ENCODE peak calls at places on chromosome 2, in four cellular contexts. W, I, A and Y are unnamed samples. For H3K9me3, the result is how much of the 10 kb centered on the place peaks cover.

GRCh38 chr2:159684796-159685195 is 27.5 kb upstream of the MARCHF7 start:
- DNase-seq in W (peak), I (no peak), A (no peak), Y (no peak)

GRCh38 chr2:74291217-74291551 is 52.0 kb downstream of the SLC4A5 start:
- DNase-seq in W (no peak), I (no peak), A (no peak), Y (no peak)

GRCh38 chr2:100878000-100878786 is 58.3 kb downstream of the NPAS2 start:
- DNase-seq in W (peak), I (peak), A (no peak), Y (peak)

GRCh38 chr2:13260401-13260800 is 543.7 kb downstream of the TRIB2 start:
- DNase-seq in W (no peak), I (no peak), A (no peak), Y (no peak)

GRCh38 chr2:172623249-172623965 is 67.5 kb downstream of the PDK1 start:
- DNase-seq in W (peak), I (no peak), A (no peak), Y (no peak)

GRCh38 chr2:195656131-195656858 is 731 bp upstream of the SLC39A10 start:
- DNase-seq in W (no peak), I (no peak), A (no peak), Y (no peak)

GRCh38 chr2:101546376-101547058 is 71.6 kb upstream of the RFX8 start:
- DNase-seq in W (peak), I (no peak), A (no peak), Y (no peak)

GRCh38 chr2:118185210-118186109 is 97.2 kb downstream of the INSIG2 start:
- DNase-seq in W (peak), I (peak), A (peak), Y (peak)

GRCh38 chr2:19185061-19185460 is 173.4 kb downstream of the OSR1 start:
- DNase-seq in W (peak), I (no peak), A (no peak), Y (no peak)

GRCh38 chr2:111663471-111663951 is 220.5 kb downstream of the ANAPC1 start:
- DNase-seq in W (peak), I (no peak), A (no peak), Y (no peak)

GRCh38 chr2:18500333-18500732 is 60.1 kb downstream of the RDH14 start:
- DNase-seq in W (peak), I (no peak), A (no peak), Y (no peak)

GRCh38 chr2:201929627-201930026 is 104.0 kb upstream of the FZD7 start:
- DNase-seq in W (no peak), I (no peak), A (no peak), Y (no peak)

GRCh38 chr2:189367343-189367742 is 73.9 kb upstream of the WDR75 start:
- DNase-seq in W (no peak), I (no peak), A (no peak), Y (no peak)

GRCh38 chr2:179991344-179991743 is 15.8 kb downstream of the CWC22 start:
- DNase-seq in W (peak), I (no peak), A (no peak), Y (no peak)

GRCh38 chr2:237236188-237236587 is 150.5 kb downstream of the COPS8 start:
- DNase-seq in W (no peak), I (no peak), A (no peak), Y (no peak)

GRCh38 chr2:182361477-182361876 is 65.4 kb downstream of the PDE1A start:
- DNase-seq in W (no peak), I (no peak), A (no peak), Y (no peak)

GRCh38 chr2:59732861-59733603 is 820.4 kb downstream of the BCL11A start:
- DNase-seq in W (no peak), I (no peak), A (no peak), Y (no peak)

GRCh38 chr2:150476809-150477302 is 10.6 kb downstream of the RND3 start:
- DNase-seq in W (no peak), I (no peak), A (no peak), Y (no peak)

GRCh38 chr2:218806346-218806978 is 24.5 kb downstream of the CYP27A1 start:
- DNase-seq in W (peak), I (peak), A (peak), Y (no peak)

GRCh38 chr2:205683179-205683978 is 1.1 kb downstream of the NRP2 start:
- DNase-seq in W (peak), I (no peak), A (no peak), Y (no peak)

GRCh38 chr2:16003152-16003551 is 62.8 kb downstream of the MYCN start:
- DNase-seq in W (no peak), I (no peak), A (no peak), Y (no peak)

GRCh38 chr2:205117125-205117524 is 565.2 kb upstream of the NRP2 start:
- DNase-seq in W (no peak), I (no peak), A (no peak), Y (no peak)

GRCh38 chr2:73968357-73968937 is 16.3 kb upstream of the TET3 start:
- DNase-seq in W (no peak), I (no peak), A (no peak), Y (no peak)

GRCh38 chr2:174012347-174013309 is 47.5 kb upstream of the SP3 start:
- DNase-seq in W (peak), I (peak), A (peak), Y (peak)

GRCh38 chr2:152718909-152719645 is 657 bp downstream of the ARL6IP6 start:
- DNase-seq in W (peak), I (peak), A (no peak), Y (no peak)

GRCh38 chr2:12456293-12457151 is 260.2 kb upstream of the TRIB2 start:
- DNase-seq in W (peak), I (peak), A (peak), Y (peak)

GRCh38 chr2:84908948-84909713 is 3.7 kb downstream of the TMSB10 start:
- DNase-seq in W (no peak), I (no peak), A (no peak), Y (no peak)

GRCh38 chr2:219836647-219837177 is 209.3 kb downstream of the SLC4A3 start:
- DNase-seq in W (peak), I (no peak), A (no peak), Y (no peak)
- TF ChIP-seq CTCF in W (peak), I (no peak), A (peak), Y (peak)

DNA sequence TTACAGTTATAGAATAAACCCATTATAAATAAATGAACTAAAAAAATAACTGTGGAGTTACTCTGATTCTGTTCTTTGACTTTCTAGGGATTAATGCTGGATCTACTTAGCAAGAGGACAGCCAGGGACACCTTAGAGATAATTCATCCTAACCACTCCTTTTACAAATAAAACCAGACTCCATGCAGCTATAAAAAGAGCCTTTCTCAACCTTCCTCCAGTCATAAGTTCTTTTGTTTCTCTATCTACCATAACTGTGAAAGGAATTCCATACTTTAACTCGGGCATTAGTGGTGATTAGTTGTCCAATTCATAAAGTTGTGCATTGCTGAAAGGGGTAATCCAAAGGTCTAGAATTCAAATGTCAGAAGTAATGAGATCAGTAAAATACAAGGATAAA is 682.4 kb downstream of the DPP10 start:
- DNase-seq in W (no peak), I (no peak), A (no peak), Y (no peak)
- H3K9me3 ChIP-seq in W (under half), I (under half), A (under half), Y (under half)

GRCh38 chr2:39513641-39514094 is 76.6 kb upstream of the MAP4K3 start:
- DNase-seq in W (peak), I (peak), A (no peak), Y (peak)

GRCh38 chr2:39511219-39511785 is 74.2 kb upstream of the MAP4K3 start:
- DNase-seq in W (peak), I (no peak), A (no peak), Y (no peak)

GRCh38 chr2:39512941-39513340 is 75.9 kb upstream of the MAP4K3 start:
- DNase-seq in W (no peak), I (no peak), A (no peak), Y (no peak)

GRCh38 chr2:39512434-39512935 is 75.4 kb upstream of the MAP4K3 start:
- DNase-seq in W (no peak), I (no peak), A (no peak), Y (no peak)

GRCh38 chr2:39511786-39512433 is 74.8 kb upstream of the MAP4K3 start:
- DNase-seq in W (no peak), I (no peak), A (no peak), Y (peak)
- TF ChIP-seq CTCF in W (no peak), I (no peak), A (no peak), Y (no peak)

GRCh38 chr2:239727776-239728600 is 297.2 kb downstream of the NDUFA10 start:
- DNase-seq in W (no peak), I (no peak), A (no peak), Y (no peak)
- H3K9me3 ChIP-seq in W (under half), I (under half), A (under half), Y (under half)

GRCh38 chr2:161426788-161427412 is 10.8 kb downstream of the TBR1 start:
- DNase-seq in W (peak), I (no peak), A (no peak), Y (no peak)
- TF ChIP-seq CTCF in W (peak), I (no peak), A (peak), Y (peak)